ENCODE peak calls at places on chromosomes 7 and 10, in six cellular contexts. O, D, M, J, R and F are unnamed samples. For H3K9me3, the result is how much of the 10 kb centered on the place peaks cover.

GRCh38 chr7:37698782-37699181 is 15.2 kb downstream of the GPR141 start:
- DNase-seq in O (no peak), D (no peak), M (no peak), J (no peak), R (no peak), F (no peak)

GRCh38 chr7:38306914-38307313 is 33.5 kb upstream of the TARP start:
- DNase-seq in O (no peak), D (no peak), M (no peak), J (no peak), R (no peak), F (no peak)

GRCh38 chr10:17412323-17412722 is 42.1 kb downstream of the ST8SIA6 start:
- DNase-seq in O (no peak), D (no peak), M (peak), J (no peak), R (no peak), F (no peak)

GRCh38 chr10:59894114-59894513 is 12.2 kb downstream of the CCDC6 start:
- DNase-seq in O (no peak), D (peak), M (no peak), J (peak), R (peak), F (no peak)

GRCh38 chr10:26503911-26504310 is 65.8 kb downstream of the APBB1IP start:
- DNase-seq in O (no peak), D (no peak), M (peak), J (no peak), R (no peak), F (peak)

GRCh38 chr7:150322833-150323681 is at the start of the genes ACTR3C and LRRC61:
- DNase-seq in O (no peak), D (peak), M (peak), J (no peak), R (no peak), F (peak)

GRCh38 chr10:3350790-3351364 is 178.3 kb upstream of the PITRM1 start:
- DNase-seq in O (no peak), D (no peak), M (no peak), J (no peak), R (no peak), F (no peak)

GRCh38 chr10:95287281-95287680 is 3.5 kb downstream of the PDLIM1 start:
- DNase-seq in O (no peak), D (no peak), M (no peak), J (no peak), R (no peak), F (no peak)

GRCh38 chr7:139950881-139951525 is 111.7 kb downstream of the PARP12 start:
- DNase-seq in O (no peak), D (no peak), M (no peak), J (no peak), R (no peak), F (no peak)

GRCh38 chr10:22278441-22278782 is 37.8 kb upstream of the COMMD3 start:
- DNase-seq in O (no peak), D (no peak), M (no peak), J (no peak), R (no peak), F (no peak)

GRCh38 chr7:111012152-111012551 is 78.8 kb upstream of the LRRN3 start:
- DNase-seq in O (no peak), D (no peak), M (no peak), J (no peak), R (no peak), F (no peak)

GRCh38 chr10:6507311-6507710 is 72.8 kb downstream of the PRKCQ start:
- DNase-seq in O (no peak), D (no peak), M (no peak), J (no peak), R (no peak), F (no peak)

GRCh38 chr7:27850531-27850930 is 110.6 kb downstream of the TAX1BP1 start:
- DNase-seq in O (no peak), D (no peak), M (no peak), J (no peak), R (no peak), F (no peak)

GRCh38 chr7:78055579-78055978 is 257.0 kb downstream of the PHTF2 start:
- DNase-seq in O (no peak), D (no peak), M (no peak), J (no peak), R (no peak), F (no peak)

GRCh38 chr7:88337556-88337955 is 30.9 kb upstream of the STEAP4 start:
- DNase-seq in O (no peak), D (peak), M (no peak), J (no peak), R (no peak), F (no peak)

GRCh38 chr10:131695814-131696165 is 205.0 kb upstream of the PPP2R2D start:
- DNase-seq in O (no peak), D (no peak), M (no peak), J (no peak), R (no peak), F (peak)

GRCh38 chr10:131698986-131699385 is 201.8 kb upstream of the PPP2R2D start:
- DNase-seq in O (no peak), D (no peak), M (no peak), J (no peak), R (no peak), F (peak)

GRCh38 chr10:131698232-131698631 is 202.6 kb upstream of the PPP2R2D start:
- DNase-seq in O (no peak), D (no peak), M (no peak), J (no peak), R (no peak), F (no peak)

GRCh38 chr10:131694963-131695813 is 205.6 kb upstream of the PPP2R2D start:
- DNase-seq in O (no peak), D (no peak), M (no peak), J (no peak), R (no peak), F (no peak)

DNA sequence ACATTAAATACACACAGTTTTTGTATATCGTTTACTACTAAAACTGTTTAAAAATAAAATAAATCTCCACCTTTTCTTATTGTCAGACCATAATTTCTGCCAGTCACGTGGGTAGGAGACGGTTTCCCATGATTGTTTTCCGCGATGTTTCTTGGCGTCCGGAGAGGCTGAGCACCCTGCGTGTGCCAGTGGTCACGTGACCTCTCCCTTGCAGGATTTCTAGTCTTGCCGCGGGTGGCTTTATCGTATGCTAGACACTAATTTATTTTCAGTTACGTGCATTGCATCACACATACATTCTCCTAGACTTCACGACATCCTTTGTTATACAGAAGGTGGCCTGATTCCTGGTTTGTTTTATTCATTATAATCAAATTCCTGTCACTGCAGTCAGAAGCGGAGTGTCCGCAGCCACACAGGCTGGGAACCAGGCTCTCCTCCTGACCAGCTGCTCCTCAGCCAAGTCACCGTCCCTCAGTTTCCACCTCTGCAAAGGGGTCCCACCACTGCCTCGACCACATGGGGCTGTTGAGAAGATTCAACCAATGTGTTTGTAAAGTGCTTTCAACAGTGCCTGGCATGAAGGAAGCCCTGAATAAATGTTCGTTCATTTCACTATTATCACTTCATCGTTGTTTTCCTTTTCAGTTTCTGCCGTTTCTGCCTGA is 203.2 kb upstream of the PPP2R2D start:
- DNase-seq in O (no peak), D (no peak), M (no peak), J (no peak), R (no peak), F (no peak)
- H3K9me3 ChIP-seq in O (under half), D (under half), M (under half), J (under half), R (under half), F (under half)

DNA sequence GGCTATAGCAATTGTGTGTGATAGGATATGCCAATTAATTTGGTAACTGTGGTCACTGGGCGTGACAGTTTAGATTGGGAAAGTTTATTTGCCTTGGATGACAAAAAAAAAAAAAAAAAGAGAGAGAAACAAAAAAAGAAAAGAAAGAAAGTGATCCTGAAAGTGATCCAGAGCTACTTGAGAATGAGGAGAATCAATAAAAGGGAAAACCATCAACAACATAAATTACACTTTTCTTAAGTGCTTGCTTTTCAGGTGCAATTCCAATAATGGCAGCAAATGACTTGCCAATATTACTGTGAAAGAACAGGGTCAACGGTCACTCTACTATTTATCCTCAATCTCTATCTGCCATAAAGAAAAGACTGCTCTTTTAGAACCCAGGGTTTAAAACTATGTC is 191.8 kb upstream of the SEMA3C start:
- DNase-seq in O (no peak), D (no peak), M (no peak), J (no peak), R (no peak), F (no peak)
- TF ChIP-seq CTCF in O (no peak), D (no peak), M (no peak), J (no peak), R (no peak), F (no peak)

DNA sequence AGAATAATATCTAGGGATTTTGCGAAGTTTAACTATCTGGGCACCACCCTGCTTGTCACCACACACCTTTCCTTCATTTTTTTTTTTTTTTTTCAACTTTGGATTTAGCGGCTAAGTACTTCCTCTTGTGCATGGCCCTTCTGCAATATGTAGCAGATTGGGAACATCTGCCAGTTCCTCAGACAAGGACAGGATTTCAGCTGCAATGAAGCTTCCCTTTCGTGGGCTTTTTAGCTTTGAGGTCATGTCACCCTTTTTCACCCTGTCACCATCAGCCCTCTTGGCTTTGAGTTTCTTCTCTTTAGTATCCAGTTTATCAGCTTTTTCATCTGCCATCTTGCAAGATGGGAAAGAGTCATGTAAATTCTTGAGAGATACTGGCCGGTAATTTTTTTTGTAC is 81.6 kb upstream of the ETV1 start:
- DNase-seq in O (no peak), D (no peak), M (no peak), J (no peak), R (no peak), F (no peak)
- H3K9me3 ChIP-seq in O (under half), D (under half), M (under half), J (under half), R (under half), F (under half)

GRCh38 chr7:24982917-24983316 is 2.9 kb upstream of the OSBPL3 start:
- DNase-seq in O (no peak), D (no peak), M (peak), J (no peak), R (no peak), F (no peak)
- TF ChIP-seq CTCF in O (peak), D (no peak), M (peak), J (peak), R (no peak), F (no peak)

DNA sequence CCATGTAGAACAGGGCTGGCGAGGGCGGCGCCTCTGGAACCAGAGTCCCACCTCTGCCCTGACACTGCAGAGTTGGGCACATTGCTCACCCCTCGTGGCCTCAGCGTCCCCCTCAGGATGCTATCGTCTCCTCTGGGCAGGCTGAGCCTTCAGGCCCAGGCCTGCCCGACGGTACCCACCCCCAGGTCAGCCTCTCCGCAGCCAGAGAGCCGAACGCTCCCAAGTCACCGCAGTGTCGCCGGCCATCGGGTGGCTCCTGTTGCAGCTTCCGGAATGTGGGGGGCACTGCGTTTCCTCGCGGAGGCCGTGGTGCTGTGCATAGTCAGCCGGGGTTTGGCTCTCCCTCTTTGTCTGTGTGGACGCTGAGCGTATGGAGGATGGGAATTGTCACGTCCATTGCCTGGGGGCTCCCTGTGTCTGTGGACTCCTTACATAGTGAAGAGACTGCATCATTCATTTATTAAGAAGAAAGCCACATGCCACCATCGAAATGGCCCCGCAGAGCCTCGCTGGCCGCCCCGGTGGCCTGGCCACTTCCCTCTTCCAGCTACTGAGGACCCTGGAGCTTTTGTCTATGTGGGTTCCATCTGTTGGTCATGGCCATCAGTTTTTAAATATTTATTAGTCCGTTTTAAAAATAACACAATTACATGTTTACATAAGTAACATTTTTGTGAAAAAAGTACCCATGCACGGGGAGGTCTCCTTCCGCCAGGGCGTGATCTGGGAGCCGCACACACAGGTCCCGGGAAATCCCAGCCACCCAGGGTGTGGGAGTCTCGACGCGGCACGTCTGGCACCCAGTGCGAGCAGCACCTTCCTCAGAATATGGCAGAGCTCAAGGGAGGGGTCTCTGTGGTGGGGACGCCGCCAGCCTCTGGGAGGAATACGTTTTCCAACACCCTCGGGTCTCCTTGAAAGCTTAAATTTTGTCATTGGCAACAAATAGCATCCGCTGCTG is 15.6 kb downstream of the NKX6-2 start:
- DNase-seq in O (no peak), D (no peak), M (no peak), J (no peak), R (no peak), F (no peak)
- H3K9me3 ChIP-seq in O (under half), D (under half), M (under half), J (under half), R (under half), F (under half)

DNA sequence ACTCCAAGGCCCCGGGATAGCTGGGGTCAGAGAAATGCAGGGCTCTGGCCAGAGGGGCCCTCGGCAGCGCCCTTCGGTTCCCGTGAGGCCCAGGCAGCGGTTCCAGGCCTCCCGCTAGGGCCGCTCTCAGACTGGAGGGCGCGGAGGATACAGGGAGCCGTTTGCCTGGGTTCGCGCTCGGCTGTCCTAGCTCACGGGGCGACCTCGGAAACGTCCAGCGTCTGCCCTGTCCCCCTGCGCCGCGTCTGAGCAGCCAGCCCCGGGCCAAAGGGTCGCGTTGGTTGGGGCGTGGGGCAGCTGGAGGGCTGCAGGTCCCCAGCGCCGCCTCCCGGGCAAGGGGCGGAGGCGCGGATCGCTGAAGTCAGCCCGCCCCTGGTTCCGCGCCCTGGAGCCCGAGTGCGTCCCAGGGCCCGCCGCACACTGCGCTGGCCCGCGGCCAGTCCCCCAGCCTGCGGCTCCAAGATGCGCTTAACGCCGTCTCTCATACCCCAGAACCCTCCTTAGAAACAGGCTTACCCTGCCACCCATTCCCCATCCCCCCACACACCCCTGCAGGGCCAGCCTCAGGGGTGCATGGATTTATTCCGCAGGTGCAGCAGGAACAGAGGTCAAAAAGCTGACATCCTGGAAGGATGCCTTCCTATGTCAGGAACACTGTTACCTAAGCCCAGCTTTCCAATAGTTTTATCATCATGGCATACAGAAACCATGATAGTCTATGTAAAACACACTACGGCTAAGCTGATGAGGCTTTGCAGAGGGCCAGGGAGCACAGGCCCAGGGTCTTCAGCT is 22.1 kb upstream of the OPN4 start:
- DNase-seq in O (no peak), D (peak), M (peak), J (peak), R (no peak), F (no peak)
- TF ChIP-seq CTCF in O (peak), D (no peak), M (peak), J (peak), R (no peak), F (no peak)

GRCh38 chr10:87036623-87037022 is 16.5 kb downstream of the FAM25A start:
- DNase-seq in O (no peak), D (no peak), M (no peak), J (no peak), R (no peak), F (no peak)

GRCh38 chr10:87038786-87039185 is 18.7 kb downstream of the FAM25A start:
- DNase-seq in O (no peak), D (no peak), M (no peak), J (no peak), R (no peak), F (no peak)

DNA sequence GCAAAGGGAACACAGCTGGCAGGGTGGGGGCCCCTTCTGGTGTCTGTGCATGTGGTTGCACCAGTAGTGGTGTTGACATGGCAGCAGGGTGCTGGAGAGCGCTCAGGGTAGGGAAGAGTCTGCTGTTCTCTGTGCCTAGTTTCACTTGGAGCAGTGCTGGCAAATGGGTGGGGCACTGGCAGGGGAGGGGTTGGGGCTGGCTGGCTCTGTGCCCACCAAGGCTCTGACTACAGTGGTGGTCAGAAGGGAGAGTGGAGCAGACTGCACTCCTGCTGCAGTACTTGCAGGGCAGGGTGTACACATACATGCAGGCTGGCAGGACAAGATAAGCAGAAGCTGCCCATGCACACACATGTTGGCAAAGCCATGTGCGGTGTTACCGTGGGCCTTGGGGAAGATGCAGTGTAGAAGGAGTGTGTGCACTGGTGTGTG is 18.2 kb downstream of the FAM25A start:
- DNase-seq in O (no peak), D (no peak), M (no peak), J (no peak), R (no peak), F (no peak)
- H3K9me3 ChIP-seq in O (under half), D (under half), M (under half), J (under half), R (under half), F (under half)

DNA sequence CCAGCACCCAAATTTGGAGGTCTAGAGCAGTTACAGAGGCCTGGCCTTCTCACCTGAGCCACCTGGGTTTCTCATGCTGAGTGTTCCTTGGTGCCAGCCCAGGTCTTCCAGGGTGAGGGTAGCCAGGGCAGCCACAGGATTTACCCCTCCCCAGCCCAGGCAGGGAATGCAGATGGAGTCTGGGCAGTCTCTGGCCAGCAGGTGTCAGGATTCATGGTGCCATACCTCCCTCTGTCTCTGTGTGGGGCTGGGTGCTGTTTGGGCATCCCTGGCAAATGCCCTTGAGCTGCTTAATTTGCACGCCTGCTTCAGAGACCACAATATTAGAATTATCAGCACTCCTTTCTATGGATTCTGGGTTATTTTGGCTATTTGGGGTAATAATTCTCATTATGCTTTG is 246.7 kb downstream of the GFRA1 start:
- DNase-seq in O (no peak), D (no peak), M (peak), J (no peak), R (no peak), F (no peak)
- TF ChIP-seq CTCF in O (peak), D (no peak), M (peak), J (peak), R (no peak), F (no peak)

DNA sequence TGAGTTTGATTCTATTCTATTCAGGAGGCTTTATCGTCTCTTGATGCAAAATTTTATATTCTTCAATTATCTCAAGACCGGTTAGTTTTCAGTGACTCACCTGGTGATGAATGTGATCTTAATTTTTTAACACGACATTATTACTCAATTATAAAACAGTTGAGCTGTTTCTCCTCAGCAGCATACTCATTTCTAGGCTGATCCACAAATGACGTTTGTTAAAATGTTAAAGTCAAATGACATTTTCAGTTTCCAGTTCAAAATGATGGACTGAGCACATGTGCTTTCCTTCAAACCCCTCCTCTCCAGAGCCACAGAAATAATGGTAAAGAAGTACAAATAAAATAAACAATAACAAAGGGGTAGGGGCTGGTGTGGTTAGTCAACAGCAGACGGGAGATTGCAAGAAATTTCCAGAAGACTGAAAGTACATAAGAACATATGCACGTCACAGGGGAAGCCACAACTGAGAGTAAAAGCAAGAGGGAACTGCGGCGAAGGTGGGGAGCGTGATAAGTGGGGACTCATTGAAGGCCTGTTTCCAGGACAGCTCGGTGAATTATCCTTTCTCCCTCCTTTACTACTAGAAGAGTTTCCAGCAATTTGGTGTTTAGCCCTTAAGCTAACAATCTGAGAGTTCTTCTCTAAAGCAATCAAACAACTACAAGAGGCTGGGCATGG is 10.9 kb downstream of the MACROH2A2 start:
- DNase-seq in O (no peak), D (no peak), M (no peak), J (no peak), R (no peak), F (no peak)
- H3K9me3 ChIP-seq in O (under half), D (under half), M (under half), J (under half), R (under half), F (under half)